ENCODE peak calls at places on chromosomes 12 and 14, in nine cellular contexts. N, Z, K, D, T, O, J, F and U are unnamed samples.

GRCh38 chr14:71439247-71439646 is 493.0 kb upstream of the RGS6 start:
- DNase-seq in Z (peak), N (no peak), J (peak), O (no peak), D (no peak), F (no peak), T (peak), K (no peak), U (no peak)

GRCh38 chr14:26394114-26394855 is 203.5 kb downstream of the NOVA1 start:
- DNase-seq in F (no peak), J (peak), Z (peak), N (peak), D (no peak), T (peak), O (peak), K (peak), U (no peak)

GRCh38 chr12:30847259-30847658 is 79.3 kb upstream of the TSPAN11 start:
- DNase-seq in J (peak), T (peak), K (peak), O (peak), Z (peak), D (peak), F (peak), N (peak), U (peak)

GRCh38 chr14:80304125-80304766 is 92.9 kb upstream of the DIO2 start:
- DNase-seq in F (no peak), D (no peak), J (no peak), T (peak), Z (no peak), K (no peak), N (no peak), O (no peak), U (no peak)

GRCh38 chr12:132433641-132434395 is 56.1 kb upstream of the FBRSL1 start:
- DNase-seq in F (no peak), D (no peak), O (no peak), Z (no peak), K (peak), J (no peak), N (no peak), T (no peak), U (no peak)

GRCh38 chr12:116261525-116262100 is 15.9 kb downstream of the MED13L start:
- DNase-seq in O (no peak), F (no peak), T (no peak), K (no peak), N (no peak), D (no peak), Z (no peak), J (no peak), U (no peak)

GRCh38 chr12:88113871-88114270 is 28.0 kb downstream of the CEP290 start:
- DNase-seq in D (no peak), K (peak), F (no peak), T (peak), O (no peak), J (peak), N (no peak), Z (peak), U (no peak)

GRCh38 chr14:22939684-22940083 is 10.5 kb upstream of the PRMT5 start:
- DNase-seq in T (peak), N (no peak), F (no peak), Z (peak), J (peak), K (peak), D (no peak), O (no peak), U (no peak)

GRCh38 chr12:47216150-47216677 is 136.5 kb upstream of the AMIGO2 start:
- DNase-seq in F (peak), K (no peak), D (no peak), T (no peak), Z (no peak), N (no peak), J (no peak), O (no peak), U (no peak)

GRCh38 chr12:12083688-12084087 is 12.9 kb downstream of the BCL2L14 start:
- DNase-seq in K (no peak), O (no peak), J (peak), T (no peak), Z (peak), N (no peak), F (no peak), D (no peak), U (no peak)

GRCh38 chr12:131365821-131366260 is 345.0 kb upstream of the SFSWAP start:
- DNase-seq in T (no peak), F (no peak), J (no peak), K (no peak), O (no peak), Z (no peak), D (no peak), N (no peak), U (no peak)

GRCh38 chr12:125013816-125014442 is 20.5 kb downstream of the BRI3BP start:
- DNase-seq in D (no peak), Z (no peak), F (no peak), K (no peak), N (no peak), J (no peak), T (no peak), O (no peak), U (no peak)

GRCh38 chr14:76812093-76812421 is 625 bp downstream of the ANGEL1 start:
- DNase-seq in Z (no peak), J (no peak), K (peak), T (no peak), F (no peak), O (no peak), N (peak), D (no peak), U (no peak)

GRCh38 chr12:12436831-12437345 is 80.0 kb downstream of the BORCS5 start:
- DNase-seq in O (no peak), D (no peak), T (no peak), F (no peak), N (no peak), K (peak), J (peak), Z (peak), U (no peak)

GRCh38 chr12:103773109-103773905 is 67.7 kb downstream of the NT5DC3 start:
- DNase-seq in T (no peak), D (no peak), J (peak), K (no peak), N (peak), O (no peak), F (no peak), Z (peak), U (no peak)

GRCh38 chr12:40692617-40693502 is 621 bp downstream of the CNTN1 start:
- DNase-seq in O (no peak), N (peak), Z (no peak), J (no peak), T (peak), K (no peak), D (no peak), F (no peak), U (peak)

GRCh38 chr12:52784909-52785308 is 7.8 kb upstream of the KRT76 start:
- DNase-seq in D (no peak), F (no peak), J (no peak), O (no peak), N (no peak), T (no peak), Z (no peak), K (no peak), U (no peak)

GRCh38 chr12:51424662-51425539 is at the start of gene SLC4A8:
- DNase-seq in N (peak), F (peak), J (peak), Z (peak), D (peak), K (peak), T (peak), O (no peak), U (peak)

GRCh38 chr14:101980700-101981099 is 16.3 kb downstream of the DYNC1H1 start:
- DNase-seq in T (peak), F (no peak), Z (peak), O (peak), N (no peak), K (peak), J (peak), D (peak), U (peak)

GRCh38 chr12:7937867-7938506 is 2.0 kb upstream of the SLC2A3 start:
- DNase-seq in J (peak), D (no peak), K (no peak), T (peak), F (peak), O (peak), N (no peak), Z (peak), U (no peak)

GRCh38 chr12:107326237-107326636 is 232.9 kb upstream of the CRY1 start:
- DNase-seq in Z (no peak), F (no peak), J (no peak), K (no peak), T (no peak), O (no peak), N (no peak), D (no peak), U (no peak)

GRCh38 chr12:532908-533565 is 73.3 kb downstream of the B4GALNT3 start:
- DNase-seq in F (no peak), J (peak), D (no peak), O (no peak), T (peak), N (no peak), Z (peak), K (peak), U (peak)

GRCh38 chr14:60658909-60659585 is 9.8 kb upstream of the SIX1 start:
- DNase-seq in F (no peak), O (no peak), D (no peak), N (peak), Z (no peak), K (peak), T (no peak), J (no peak), U (no peak)

GRCh38 chr14:76985540-76986260 is 42.8 kb downstream of the IRF2BPL start:
- DNase-seq in D (no peak), J (peak), O (peak), T (peak), K (no peak), N (peak), F (no peak), Z (peak), U (no peak)

GRCh38 chr14:37901978-37902377 is 305.7 kb upstream of the SSTR1 start:
- DNase-seq in T (peak), D (no peak), F (no peak), K (no peak), N (no peak), Z (peak), J (peak), O (no peak), U (no peak)

GRCh38 chr12:21657336-21658077 is at the start of gene LDHB:
- DNase-seq in N (peak), T (peak), D (peak), F (peak), Z (peak), O (peak), K (peak), J (peak), U (peak)

GRCh38 chr14:91228112-91229004 is 16.1 kb downstream of the GPR68 start:
- DNase-seq in F (peak), D (no peak), K (peak), J (peak), Z (peak), T (peak), N (no peak), O (peak), U (no peak)

GRCh38 chr14:61520546-61520945 is 174.8 kb upstream of the HIF1A start:
- DNase-seq in N (no peak), T (peak), F (no peak), K (no peak), J (no peak), Z (peak), D (no peak), O (no peak), U (no peak)

GRCh38 chr12:53530920-53531319 is 23.6 kb upstream of the NPFF start:
- DNase-seq in T (peak), F (no peak), N (no peak), D (peak), Z (peak), O (peak), K (peak), J (peak), U (no peak)

GRCh38 chr12:88617352-88617751 is 37.1 kb upstream of the KITLG start:
- DNase-seq in K (no peak), D (no peak), F (no peak), J (no peak), Z (no peak), T (no peak), O (no peak), N (no peak), U (no peak)

GRCh38 chr14:69632752-69633151 is 21.4 kb downstream of the SUSD6 start:
- DNase-seq in F (no peak), Z (no peak), D (no peak), O (no peak), J (no peak), K (no peak), T (no peak), N (no peak), U (no peak)

GRCh38 chr12:112170376-112170775 is 45.0 kb downstream of the TRAFD1 start:
- DNase-seq in Z (no peak), T (peak), K (peak), F (peak), O (peak), N (peak), D (no peak), J (no peak), U (no peak)

GRCh38 chr14:101076451-101077220 is 173.1 kb upstream of the RTL1 start:
- DNase-seq in T (no peak), D (no peak), N (no peak), O (no peak), F (peak), Z (no peak), K (no peak), J (no peak), U (no peak)

GRCh38 chr14:64610049-64610746 is 60.4 kb downstream of the PPP1R36 start:
- DNase-seq in N (no peak), T (no peak), J (no peak), F (no peak), D (no peak), K (no peak), Z (no peak), O (no peak), U (no peak)

GRCh38 chr12:48995061-48995879 is 3.9 kb downstream of the DDN start:
- DNase-seq in J (peak), K (peak), F (peak), D (peak), O (peak), T (peak), Z (peak), N (peak), U (peak)

GRCh38 chr12:28711411-28711810 is 437.7 kb upstream of the FAR2 start:
- DNase-seq in T (no peak), D (no peak), F (no peak), N (no peak), K (no peak), Z (peak), O (no peak), J (peak), U (no peak)

GRCh38 chr12:111597731-111598636 is 1.1 kb downstream of the ATXN2 start:
- DNase-seq in N (peak), F (peak), T (peak), D (no peak), J (no peak), Z (peak), O (no peak), K (peak), U (peak)

GRCh38 chr12:28130625-28131598 is 59.3 kb upstream of the CCDC91 start:
- DNase-seq in F (no peak), O (peak), T (peak), Z (peak), K (peak), N (no peak), J (peak), D (no peak), U (peak)

GRCh38 chr14:77120771-77121743 is 20.5 kb downstream of the ZDHHC22 start:
- DNase-seq in F (no peak), O (no peak), J (no peak), D (no peak), Z (no peak), N (no peak), T (no peak), K (no peak), U (no peak)

GRCh38 chr12:97753332-97753731 is 290.7 kb downstream of the RMST start:
- DNase-seq in Z (no peak), T (no peak), D (no peak), N (no peak), F (no peak), O (no peak), J (no peak), K (no peak), U (no peak)
- H3K4me2 ChIP-seq in Z (no peak), T (no peak), D (no peak), N (no peak), F (no peak), O (no peak), J (no peak), K (peak), U (no peak)

DNA sequence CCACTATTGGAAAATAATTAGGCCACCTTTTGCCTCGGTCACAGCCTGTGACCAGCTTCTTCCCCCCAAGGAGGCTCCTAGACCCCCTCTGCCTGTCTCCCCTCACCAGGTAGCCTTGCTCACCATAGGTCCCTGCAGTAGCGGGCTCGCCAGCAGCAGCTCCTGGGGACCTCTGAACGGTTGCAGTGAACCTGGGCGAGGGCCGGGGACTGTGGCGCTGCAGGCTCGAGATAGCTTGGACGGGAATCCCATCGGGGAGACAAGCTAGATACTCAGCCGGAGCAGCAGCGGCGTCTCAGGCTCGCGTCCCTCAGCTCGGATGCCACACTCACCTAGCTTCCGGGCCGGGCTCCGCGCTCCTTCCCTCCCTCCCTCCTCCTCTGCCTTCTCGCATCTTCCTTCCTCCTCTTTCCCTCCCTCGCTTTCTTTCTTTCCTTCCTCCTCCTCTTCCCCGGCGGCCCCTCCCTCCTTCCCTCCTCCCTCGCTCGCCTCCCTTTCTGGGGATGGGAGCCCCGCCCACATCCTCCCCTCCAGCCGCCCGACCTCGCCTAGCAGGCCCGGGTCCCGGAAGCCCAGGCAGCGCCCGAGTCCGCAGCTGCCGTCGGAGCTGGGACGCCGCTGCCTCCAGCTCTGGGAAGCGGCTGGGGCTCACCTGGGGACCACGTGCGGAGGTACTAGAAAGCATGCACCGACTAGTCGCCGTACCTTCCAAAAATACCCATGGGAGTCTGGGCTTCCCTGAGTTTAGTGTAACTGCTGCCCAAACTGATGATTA is at the start of gene BMP4:
- DNase-seq in F (no peak), O (peak), K (no peak), Z (peak), N (peak), J (peak), T (peak), D (peak), U (peak)
- TF ChIP-seq EZH2 in F (no peak), O (no peak), K (no peak), Z (no peak), N (peak), J (no peak), T (no peak), D (no peak), U (peak)

DNA sequence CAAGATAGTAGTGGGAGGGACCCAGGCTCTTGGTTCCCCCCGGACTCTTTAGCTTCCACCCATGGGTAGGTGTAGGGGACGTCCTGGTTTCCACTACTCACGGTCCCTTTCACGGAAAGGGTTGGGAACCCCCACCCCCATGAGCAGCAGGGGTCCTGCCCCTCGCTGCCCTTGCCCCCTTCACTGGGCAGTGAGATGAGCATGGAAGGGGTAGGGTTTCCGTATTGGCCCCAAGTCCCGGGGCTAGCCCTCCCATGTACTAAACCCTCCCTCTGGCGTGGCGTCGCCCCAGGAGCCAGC is 12.7 kb downstream of the AGAP2 start:
- DNase-seq in J (no peak), D (no peak), T (no peak), O (no peak), K (no peak), N (no peak), F (no peak), Z (no peak), U (no peak)
- H3K4me2 ChIP-seq in J (peak), D (peak), T (peak), O (peak), K (peak), N (peak), F (no peak), Z (peak), U (peak)

GRCh38 chr14:74616996-74617700 is 5.1 kb upstream of the LTBP2 start:
- DNase-seq in F (no peak), K (no peak), T (peak), D (no peak), O (no peak), N (peak), J (peak), Z (peak), U (no peak)
- TF ChIP-seq EZH2 in F (no peak), K (no peak), T (no peak), D (no peak), O (no peak), N (no peak), J (no peak), Z (no peak), U (no peak)

DNA sequence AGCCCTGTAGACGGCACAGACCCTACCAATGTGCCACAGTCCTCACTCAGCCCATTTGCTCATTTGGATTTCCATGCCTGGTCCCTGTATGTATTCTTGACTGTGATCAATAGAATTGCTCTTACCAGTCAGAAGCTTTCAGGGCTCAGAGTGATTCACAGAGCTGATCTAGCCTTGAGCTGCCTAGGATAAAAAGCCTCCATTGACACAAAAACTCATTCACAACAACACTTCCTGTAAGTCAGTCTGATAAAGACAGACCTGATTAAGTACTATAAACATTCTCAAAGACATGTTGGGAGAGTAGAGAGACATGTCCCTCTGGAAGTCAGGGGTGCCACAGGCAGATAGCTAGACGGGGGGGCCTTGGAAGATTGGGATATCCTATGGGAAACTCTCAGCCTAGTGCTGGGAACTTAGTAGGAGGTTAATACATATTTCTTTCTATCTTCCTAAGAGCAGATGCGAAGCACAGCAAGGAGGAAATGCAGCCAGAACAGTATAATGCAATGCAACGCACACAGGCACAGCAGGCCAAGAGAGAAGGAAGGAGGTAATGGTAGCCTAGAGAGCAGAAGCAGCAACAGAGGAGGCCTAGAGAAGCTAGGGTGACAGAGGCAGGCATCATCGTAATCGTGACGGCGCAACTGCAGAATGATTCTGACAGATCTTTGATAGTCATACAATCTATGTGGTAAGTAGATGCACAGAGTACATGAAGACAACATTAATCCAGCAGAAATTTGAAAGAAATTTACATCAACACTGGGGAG is 1.9 kb upstream of the PELI2 start:
- DNase-seq in N (no peak), O (no peak), Z (no peak), D (no peak), F (no peak), K (no peak), J (no peak), T (no peak), U (no peak)
- H3K4me2 ChIP-seq in N (no peak), O (no peak), Z (no peak), D (no peak), F (no peak), K (no peak), J (no peak), T (no peak), U (no peak)

GRCh38 chr14:29454026-29454693 is 473.5 kb downstream of the PRKD1 start:
- DNase-seq in F (no peak), N (peak), J (no peak), O (no peak), D (no peak), T (no peak), Z (no peak), K (no peak), U (no peak)
- TF ChIP-seq EZH2 in F (no peak), N (no peak), J (no peak), O (no peak), D (no peak), T (no peak), Z (no peak), K (no peak), U (no peak)